ENCODE peak calls at places on chromosomes 11 and 22, in eight cellular contexts. I, X, D, O, H, S, V and K are unnamed samples. For H3K4me1, the result is how much of the 10 kb centered on the place peaks cover.

GRCh38 chr22:45994516-45995404 is 17.8 kb upstream of the WNT7B start:
- DNase-seq in D (peak), S (peak), O (peak), V (peak), X (peak), I (peak), H (peak), K (peak)

GRCh38 chr11:56624661-56625110 is 10.0 kb upstream of the OR5M1 start:
- DNase-seq in O (peak), D (no peak), X (no peak), H (peak), I (peak), V (peak), S (no peak), K (no peak)

GRCh38 chr11:34311126-34311525 is 46.7 kb downstream of the ABTB2 start:
- DNase-seq in I (no peak), V (no peak), O (no peak), S (no peak), H (no peak), X (peak), D (no peak), K (no peak)

GRCh38 chr11:9951714-9952275 is 287.9 kb downstream of the SWAP70 start:
- DNase-seq in S (no peak), I (no peak), H (no peak), O (no peak), D (no peak), V (no peak), X (no peak), K (no peak)

GRCh38 chr22:37594237-37594636 is 14.3 kb upstream of the LGALS2 start:
- DNase-seq in O (no peak), V (no peak), X (no peak), I (no peak), S (no peak), H (no peak), D (no peak), K (no peak)

GRCh38 chr11:120642196-120642894 is 130.8 kb downstream of the GRIK4 start:
- DNase-seq in D (no peak), I (no peak), V (no peak), S (no peak), H (no peak), O (no peak), X (no peak), K (no peak)

GRCh38 chr11:18312012-18312411 is 9.9 kb downstream of the HPS5 start:
- DNase-seq in S (no peak), V (no peak), X (no peak), O (no peak), I (no peak), H (no peak), D (no peak), K (no peak)

GRCh38 chr22:47736166-47737034 is 974.0 kb downstream of the TBC1D22A start:
- DNase-seq in I (no peak), D (no peak), O (peak), X (no peak), H (no peak), S (no peak), V (no peak), K (no peak)

GRCh38 chr22:41094036-41094435 is 1.6 kb downstream of the EP300 start:
- DNase-seq in D (no peak), X (no peak), V (peak), O (peak), I (peak), S (no peak), H (no peak), K (no peak)

GRCh38 chr22:38213319-38214247 is 11.8 kb downstream of the MAFF start:
- DNase-seq in H (no peak), S (no peak), O (no peak), X (no peak), D (no peak), V (peak), I (peak), K (no peak)

GRCh38 chr11:59754859-59755700 is at the start of gene STX3:
- DNase-seq in S (peak), I (peak), H (peak), X (peak), V (peak), O (peak), D (peak), K (peak)

GRCh38 chr22:35044607-35045390 is 21.2 kb upstream of the ISX start:
- DNase-seq in V (no peak), H (no peak), D (no peak), S (no peak), X (no peak), O (peak), I (no peak), K (no peak)

GRCh38 chr22:44363214-44363979 is 50.6 kb upstream of the SHISAL1 start:
- DNase-seq in X (peak), O (peak), S (peak), I (no peak), D (no peak), H (peak), V (no peak), K (peak)

GRCh38 chr22:27435839-27436581 is 365.5 kb downstream of the MN1 start:
- DNase-seq in V (no peak), H (peak), S (peak), X (peak), D (no peak), O (no peak), I (no peak), K (peak)

GRCh38 chr11:16883179-16883578 is 131.0 kb downstream of the PLEKHA7 start:
- DNase-seq in H (no peak), D (no peak), V (peak), S (no peak), I (no peak), X (peak), O (peak), K (no peak)

GRCh38 chr11:12543596-12544415 is 130.4 kb upstream of the TEAD1 start:
- DNase-seq in S (peak), I (no peak), H (no peak), V (no peak), D (no peak), X (no peak), O (peak), K (no peak)

GRCh38 chr11:68993546-68993945 is 12.8 kb upstream of the MRGPRD start:
- DNase-seq in I (no peak), V (no peak), O (no peak), X (no peak), D (no peak), S (no peak), H (no peak), K (no peak)

DNA sequence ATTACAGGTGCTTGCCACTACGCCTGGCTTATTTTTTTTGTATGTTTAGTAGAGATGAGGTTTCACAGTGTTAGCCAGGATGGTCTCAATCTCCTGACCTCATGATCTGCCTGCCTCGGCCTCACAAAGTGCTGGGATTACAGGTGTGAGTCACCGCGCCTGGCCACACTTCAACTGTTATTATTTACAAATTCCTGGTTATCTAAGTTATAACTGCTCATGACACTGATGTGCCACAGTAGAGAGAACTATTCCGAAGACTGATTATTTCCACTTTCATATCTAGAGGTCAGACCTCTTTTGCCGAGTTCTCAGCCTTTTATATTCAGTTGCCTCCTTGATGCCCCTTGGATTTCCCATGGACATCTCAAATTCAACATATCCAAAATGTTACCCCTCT is 3.9 kb upstream of the NUP160 start:
- DNase-seq in O (no peak), X (no peak), D (no peak), I (no peak), V (no peak), S (no peak), H (no peak), K (no peak)
- H3K4me1 ChIP-seq in O (under half), X (under half), D (under half), I (half or more), V (under half), S (under half), H (under half), K (under half)

GRCh38 chr11:132704796-132705375 is 827.4 kb downstream of the OPCML start:
- DNase-seq in V (no peak), D (no peak), H (no peak), S (no peak), I (no peak), O (no peak), X (no peak), K (no peak)
- H3K4me3 ChIP-seq in V (no peak), D (no peak), H (no peak), S (no peak), I (no peak), O (no peak), X (no peak), K (no peak)

GRCh38 chr11:114200351-114200750 is 95.8 kb upstream of the NNMT start:
- DNase-seq in I (no peak), O (no peak), X (no peak), H (no peak), S (no peak), D (no peak), V (no peak), K (no peak)

GRCh38 chr11:114195981-114196731 is 100.0 kb upstream of the NNMT start:
- DNase-seq in O (peak), D (no peak), S (no peak), V (peak), H (no peak), I (peak), X (no peak), K (peak)

GRCh38 chr11:114199051-114199450 is 97.1 kb upstream of the NNMT start:
- DNase-seq in I (no peak), S (no peak), H (no peak), V (no peak), X (no peak), D (no peak), O (no peak), K (no peak)

GRCh38 chr11:114196994-114197702 is 99.1 kb upstream of the NNMT start:
- DNase-seq in S (no peak), I (no peak), X (no peak), O (no peak), V (no peak), H (no peak), D (no peak), K (no peak)

DNA sequence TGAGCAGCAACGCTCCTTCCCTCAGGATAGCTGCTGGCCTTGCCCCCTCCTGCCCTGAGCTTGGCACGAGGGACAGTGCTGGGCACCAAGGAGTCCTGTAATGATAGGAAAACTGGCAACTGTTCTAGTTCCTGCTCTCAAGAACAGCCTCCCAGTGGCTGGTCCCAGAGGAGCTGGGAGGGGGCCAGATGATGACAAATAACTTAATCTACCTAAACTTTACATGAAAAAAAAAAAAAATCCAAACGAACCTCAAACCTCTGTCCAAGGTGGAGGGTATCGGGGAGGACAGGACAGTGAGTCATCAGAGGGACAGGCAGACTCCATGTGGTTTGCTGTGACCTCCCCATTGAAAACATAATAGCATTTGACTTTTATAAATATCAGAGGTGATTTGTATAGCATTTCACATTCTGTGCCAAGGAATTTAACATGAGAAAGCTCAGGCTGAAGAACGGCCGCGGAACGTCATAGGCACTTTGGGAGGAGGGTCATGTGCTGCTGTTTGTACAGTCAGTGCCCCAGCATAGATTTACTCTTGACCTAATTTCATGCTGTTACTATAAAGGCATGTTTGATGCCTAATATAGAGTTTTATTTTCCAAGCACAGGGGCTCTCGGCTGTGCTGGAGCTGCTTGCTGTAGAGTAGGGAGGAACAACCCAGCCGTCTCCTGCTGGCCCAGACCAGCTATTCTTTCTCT is 98.2 kb upstream of the NNMT start:
- DNase-seq in H (no peak), V (no peak), S (peak), X (peak), I (no peak), O (peak), D (peak), K (peak)
- H3K4me1 ChIP-seq in H (under half), V (under half), S (under half), X (half or more), I (under half), O (under half), D (under half), K (under half)

GRCh38 chr11:118870396-118871343 is 13.0 kb upstream of the CXCR5 start:
- DNase-seq in S (no peak), X (peak), I (peak), D (peak), O (no peak), V (no peak), H (no peak), K (peak)
- H3K4me3 ChIP-seq in S (peak), X (peak), I (peak), D (peak), O (peak), V (no peak), H (no peak), K (no peak)

DNA sequence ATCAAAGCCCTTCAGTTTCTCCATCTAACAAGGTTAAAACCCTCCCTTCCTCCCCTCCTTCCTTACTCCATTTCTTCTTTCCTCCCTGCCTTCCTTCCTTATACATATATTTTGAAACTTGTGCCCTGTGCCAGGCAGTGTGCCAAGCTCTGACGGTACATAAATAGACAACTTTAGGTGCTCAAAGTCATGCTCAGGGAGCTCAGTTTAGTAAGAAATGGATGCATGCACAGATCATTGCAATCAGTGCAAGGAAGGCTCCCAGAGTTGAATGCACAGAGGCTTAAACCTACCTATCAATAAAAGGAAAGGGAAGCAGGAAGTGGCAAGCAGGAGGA is 13.4 kb downstream of the FZD4 start:
- DNase-seq in H (no peak), X (no peak), V (no peak), I (no peak), D (no peak), O (peak), S (no peak), K (no peak)
- H3K4me1 ChIP-seq in H (under half), X (under half), V (under half), I (under half), D (under half), O (under half), S (under half), K (under half)

GRCh38 chr22:24433001-24433867 is 5.8 kb downstream of the ADORA2A start:
- DNase-seq in S (no peak), I (peak), O (no peak), H (no peak), X (no peak), D (no peak), V (no peak), K (peak)
- H3K4me3 ChIP-seq in S (no peak), I (peak), O (no peak), H (no peak), X (no peak), D (no peak), V (no peak), K (no peak)